ENCODE peak calls at places on chromosomes 3 and 15, in eight cellular contexts. One of them, this sample, is unnamed.

GRCh38 chr15:95298729-95299128 is 1031.8 kb upstream of the NR2F2 start:
- DNase-seq in IMR-90: no peak
- DNase-seq in neuronal stem cell: no peak
- DNase-seq in MM.1S: no peak
- DNase-seq in mammary epithelial cell: no peak
- DNase-seq in CD4-positive, alpha-beta memory T cell: no peak
- DNase-seq in cardiac muscle cell: no peak
- DNase-seq in hepatocyte: no peak
- DNase-seq in this sample: no peak

GRCh38 chr3:133871368-133872090 is 24.2 kb downstream of the RAB6B start:
- DNase-seq in CD4-positive, alpha-beta memory T cell: no peak
- DNase-seq in neuronal stem cell: no peak
- DNase-seq in cardiac muscle cell: no peak
- DNase-seq in MM.1S: no peak
- DNase-seq in IMR-90: no peak
- DNase-seq in hepatocyte: no peak
- DNase-seq in mammary epithelial cell: no peak
- DNase-seq in this sample: no peak

GRCh38 chr3:151813777-151814176 is at the start of gene AADAC:
- DNase-seq in MM.1S: no peak
- DNase-seq in hepatocyte: no peak
- DNase-seq in IMR-90: peak
- DNase-seq in mammary epithelial cell: no peak
- DNase-seq in neuronal stem cell: no peak
- DNase-seq in CD4-positive, alpha-beta memory T cell: no peak
- DNase-seq in cardiac muscle cell: no peak
- DNase-seq in this sample: no peak

GRCh38 chr3:64575211-64575844 is 112.5 kb downstream of the ADAMTS9 start:
- DNase-seq in hepatocyte: peak
- DNase-seq in IMR-90: peak
- DNase-seq in MM.1S: peak
- DNase-seq in mammary epithelial cell: peak
- DNase-seq in CD4-positive, alpha-beta memory T cell: no peak
- DNase-seq in cardiac muscle cell: no peak
- DNase-seq in neuronal stem cell: no peak
- DNase-seq in this sample: no peak

GRCh38 chr3:80677796-80678195 is 910.0 kb upstream of the ROBO1 start:
- DNase-seq in cardiac muscle cell: no peak
- DNase-seq in CD4-positive, alpha-beta memory T cell: no peak
- DNase-seq in MM.1S: no peak
- DNase-seq in mammary epithelial cell: no peak
- DNase-seq in hepatocyte: peak
- DNase-seq in IMR-90: no peak
- DNase-seq in neuronal stem cell: no peak
- DNase-seq in this sample: no peak

GRCh38 chr15:101435761-101436160 is 53.7 kb downstream of the PCSK6 start:
- DNase-seq in IMR-90: no peak
- DNase-seq in cardiac muscle cell: no peak
- DNase-seq in hepatocyte: no peak
- DNase-seq in CD4-positive, alpha-beta memory T cell: no peak
- DNase-seq in MM.1S: no peak
- DNase-seq in mammary epithelial cell: no peak
- DNase-seq in neuronal stem cell: no peak
- DNase-seq in this sample: no peak

GRCh38 chr15:58748787-58749531 is 548 bp downstream of the ADAM10 start:
- DNase-seq in MM.1S: peak
- DNase-seq in cardiac muscle cell: peak
- DNase-seq in hepatocyte: peak
- DNase-seq in neuronal stem cell: peak
- DNase-seq in CD4-positive, alpha-beta memory T cell: peak
- DNase-seq in IMR-90: no peak
- DNase-seq in mammary epithelial cell: peak
- DNase-seq in this sample: no peak

GRCh38 chr15:38229700-38230099 is 22.9 kb upstream of the SPRED1 start:
- DNase-seq in cardiac muscle cell: no peak
- DNase-seq in hepatocyte: no peak
- DNase-seq in mammary epithelial cell: peak
- DNase-seq in MM.1S: no peak
- DNase-seq in CD4-positive, alpha-beta memory T cell: no peak
- DNase-seq in neuronal stem cell: no peak
- DNase-seq in IMR-90: peak
- DNase-seq in this sample: no peak

GRCh38 chr15:70748281-70748747 is 15.0 kb downstream of the UACA start:
- DNase-seq in MM.1S: no peak
- DNase-seq in hepatocyte: no peak
- DNase-seq in cardiac muscle cell: no peak
- DNase-seq in mammary epithelial cell: no peak
- DNase-seq in neuronal stem cell: no peak
- DNase-seq in IMR-90: peak
- DNase-seq in CD4-positive, alpha-beta memory T cell: no peak
- DNase-seq in this sample: no peak

GRCh38 chr3:24272408-24272807 is 222.2 kb downstream of the THRB start:
- DNase-seq in CD4-positive, alpha-beta memory T cell: no peak
- DNase-seq in IMR-90: no peak
- DNase-seq in hepatocyte: no peak
- DNase-seq in mammary epithelial cell: peak
- DNase-seq in neuronal stem cell: no peak
- DNase-seq in MM.1S: no peak
- DNase-seq in cardiac muscle cell: no peak
- DNase-seq in this sample: no peak

GRCh38 chr3:44764248-44764647 is 2.7 kb downstream of the KIF15 start:
- DNase-seq in neuronal stem cell: no peak
- DNase-seq in MM.1S: no peak
- DNase-seq in mammary epithelial cell: no peak
- DNase-seq in IMR-90: no peak
- DNase-seq in hepatocyte: no peak
- DNase-seq in CD4-positive, alpha-beta memory T cell: no peak
- DNase-seq in cardiac muscle cell: no peak
- DNase-seq in this sample: no peak

GRCh38 chr15:56098230-56098899 is 105.0 kb upstream of the NEDD4 start:
- DNase-seq in IMR-90: peak
- DNase-seq in mammary epithelial cell: no peak
- DNase-seq in CD4-positive, alpha-beta memory T cell: no peak
- DNase-seq in MM.1S: no peak
- DNase-seq in neuronal stem cell: no peak
- DNase-seq in cardiac muscle cell: no peak
- DNase-seq in hepatocyte: peak
- DNase-seq in this sample: no peak

GRCh38 chr15:61528590-61528929 is 299.5 kb upstream of the RORA start:
- DNase-seq in MM.1S: no peak
- DNase-seq in cardiac muscle cell: no peak
- DNase-seq in mammary epithelial cell: no peak
- DNase-seq in neuronal stem cell: no peak
- DNase-seq in hepatocyte: no peak
- DNase-seq in CD4-positive, alpha-beta memory T cell: no peak
- DNase-seq in IMR-90: no peak
- DNase-seq in this sample: no peak

GRCh38 chr15:70093070-70093469 is 4.6 kb downstream of the TLE3 start:
- DNase-seq in neuronal stem cell: no peak
- DNase-seq in hepatocyte: no peak
- DNase-seq in IMR-90: no peak
- DNase-seq in CD4-positive, alpha-beta memory T cell: no peak
- DNase-seq in cardiac muscle cell: no peak
- DNase-seq in mammary epithelial cell: no peak
- DNase-seq in MM.1S: no peak
- DNase-seq in this sample: no peak

GRCh38 chr3:126986001-126986400 is 3.1 kb downstream of the PLXNA1 start:
- DNase-seq in cardiac muscle cell: no peak
- DNase-seq in CD4-positive, alpha-beta memory T cell: no peak
- DNase-seq in IMR-90: peak
- DNase-seq in MM.1S: no peak
- DNase-seq in mammary epithelial cell: no peak
- DNase-seq in hepatocyte: peak
- DNase-seq in neuronal stem cell: no peak
- DNase-seq in this sample: no peak

GRCh38 chr3:73563896-73564582 is 60.7 kb downstream of the PDZRN3 start:
- DNase-seq in mammary epithelial cell: peak
- DNase-seq in IMR-90: peak
- DNase-seq in hepatocyte: no peak
- DNase-seq in cardiac muscle cell: no peak
- DNase-seq in neuronal stem cell: no peak
- DNase-seq in MM.1S: peak
- DNase-seq in CD4-positive, alpha-beta memory T cell: no peak
- DNase-seq in this sample: no peak

GRCh38 chr3:144003051-144003450 is 31.4 kb downstream of the DIPK2A start:
- DNase-seq in mammary epithelial cell: no peak
- DNase-seq in cardiac muscle cell: no peak
- DNase-seq in CD4-positive, alpha-beta memory T cell: no peak
- DNase-seq in hepatocyte: no peak
- DNase-seq in MM.1S: no peak
- DNase-seq in neuronal stem cell: no peak
- DNase-seq in IMR-90: no peak
- DNase-seq in this sample: no peak

GRCh38 chr3:45968706-45969105 is 25.4 kb downstream of the CXCR6 start:
- DNase-seq in MM.1S: no peak
- DNase-seq in hepatocyte: peak
- DNase-seq in CD4-positive, alpha-beta memory T cell: no peak
- DNase-seq in neuronal stem cell: no peak
- DNase-seq in IMR-90: peak
- DNase-seq in cardiac muscle cell: no peak
- DNase-seq in mammary epithelial cell: peak
- DNase-seq in this sample: no peak

GRCh38 chr3:156892701-156893100 is 66.5 kb downstream of the LEKR1 start:
- DNase-seq in CD4-positive, alpha-beta memory T cell: no peak
- DNase-seq in MM.1S: no peak
- DNase-seq in neuronal stem cell: no peak
- DNase-seq in mammary epithelial cell: peak
- DNase-seq in IMR-90: peak
- DNase-seq in hepatocyte: no peak
- DNase-seq in cardiac muscle cell: no peak
- DNase-seq in this sample: peak

GRCh38 chr3:156888576-156888975 is 62.4 kb downstream of the LEKR1 start:
- DNase-seq in cardiac muscle cell: no peak
- DNase-seq in MM.1S: no peak
- DNase-seq in CD4-positive, alpha-beta memory T cell: no peak
- DNase-seq in IMR-90: no peak
- DNase-seq in neuronal stem cell: no peak
- DNase-seq in hepatocyte: no peak
- DNase-seq in mammary epithelial cell: no peak
- DNase-seq in this sample: no peak
- H3K27ac ChIP-seq in cardiac muscle cell: no peak
- H3K27ac ChIP-seq in MM.1S: no peak
- H3K27ac ChIP-seq in CD4-positive, alpha-beta memory T cell: no peak
- H3K27ac ChIP-seq in IMR-90: no peak
- H3K27ac ChIP-seq in neuronal stem cell: no peak
- H3K27ac ChIP-seq in hepatocyte: no peak
- H3K27ac ChIP-seq in mammary epithelial cell: no peak
- H3K27ac ChIP-seq in this sample: no peak

DNA sequence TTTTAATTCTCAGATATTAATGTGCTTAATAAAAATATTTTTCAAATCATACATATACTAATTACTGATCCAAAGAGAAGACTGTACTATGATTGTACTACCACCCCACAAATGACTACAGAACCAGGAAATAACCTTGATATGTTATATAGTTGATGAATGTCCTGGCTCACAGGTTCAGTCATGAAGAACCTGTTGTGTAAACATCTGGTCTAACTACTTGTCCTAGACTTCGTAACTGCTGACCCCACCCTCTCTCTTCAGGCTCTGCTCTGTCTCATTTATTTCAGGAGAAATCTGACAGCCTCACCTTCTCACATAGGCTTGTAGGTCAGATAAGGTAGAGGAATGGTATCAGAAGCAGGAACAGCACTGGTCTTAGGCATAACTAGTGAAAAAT is 14.7 kb upstream of the CSTA start:
- DNase-seq in cardiac muscle cell: no peak
- DNase-seq in mammary epithelial cell: peak
- DNase-seq in IMR-90: no peak
- DNase-seq in CD4-positive, alpha-beta memory T cell: no peak
- DNase-seq in neuronal stem cell: no peak
- DNase-seq in MM.1S: no peak
- DNase-seq in hepatocyte: peak
- DNase-seq in this sample: peak
- H3K27ac ChIP-seq in cardiac muscle cell: no peak
- H3K27ac ChIP-seq in mammary epithelial cell: no peak
- H3K27ac ChIP-seq in IMR-90: no peak
- H3K27ac ChIP-seq in CD4-positive, alpha-beta memory T cell: no peak
- H3K27ac ChIP-seq in neuronal stem cell: no peak
- H3K27ac ChIP-seq in MM.1S: no peak
- H3K27ac ChIP-seq in hepatocyte: no peak
- H3K27ac ChIP-seq in this sample: peak

DNA sequence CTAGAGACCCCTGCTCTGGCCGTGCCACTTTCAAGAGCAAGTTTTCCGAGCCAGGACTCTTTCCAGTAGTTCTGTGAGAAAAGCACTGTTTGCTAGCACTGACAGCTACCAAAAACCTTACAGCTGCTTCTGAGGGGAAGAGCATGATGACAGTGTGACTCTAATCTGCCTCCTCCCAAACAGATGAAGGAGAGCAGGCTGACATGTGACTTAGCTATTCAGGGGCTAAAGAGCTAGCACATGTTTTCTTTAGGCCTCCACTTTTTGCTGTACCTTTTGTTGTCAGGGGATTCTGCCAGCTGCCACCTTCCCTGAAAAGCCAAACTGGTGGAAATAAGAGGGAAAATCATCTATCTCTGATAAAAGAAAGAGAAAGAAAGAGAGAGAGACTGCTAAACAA is 17.3 kb downstream of the POPDC2 start:
- DNase-seq in neuronal stem cell: no peak
- DNase-seq in CD4-positive, alpha-beta memory T cell: no peak
- DNase-seq in cardiac muscle cell: no peak
- DNase-seq in IMR-90: peak
- DNase-seq in MM.1S: peak
- DNase-seq in mammary epithelial cell: no peak
- DNase-seq in hepatocyte: no peak
- DNase-seq in this sample: no peak
- H3K27ac ChIP-seq in neuronal stem cell: no peak
- H3K27ac ChIP-seq in CD4-positive, alpha-beta memory T cell: no peak
- H3K27ac ChIP-seq in cardiac muscle cell: peak
- H3K27ac ChIP-seq in IMR-90: no peak
- H3K27ac ChIP-seq in MM.1S: peak
- H3K27ac ChIP-seq in mammary epithelial cell: no peak
- H3K27ac ChIP-seq in hepatocyte: peak
- H3K27ac ChIP-seq in this sample: peak

DNA sequence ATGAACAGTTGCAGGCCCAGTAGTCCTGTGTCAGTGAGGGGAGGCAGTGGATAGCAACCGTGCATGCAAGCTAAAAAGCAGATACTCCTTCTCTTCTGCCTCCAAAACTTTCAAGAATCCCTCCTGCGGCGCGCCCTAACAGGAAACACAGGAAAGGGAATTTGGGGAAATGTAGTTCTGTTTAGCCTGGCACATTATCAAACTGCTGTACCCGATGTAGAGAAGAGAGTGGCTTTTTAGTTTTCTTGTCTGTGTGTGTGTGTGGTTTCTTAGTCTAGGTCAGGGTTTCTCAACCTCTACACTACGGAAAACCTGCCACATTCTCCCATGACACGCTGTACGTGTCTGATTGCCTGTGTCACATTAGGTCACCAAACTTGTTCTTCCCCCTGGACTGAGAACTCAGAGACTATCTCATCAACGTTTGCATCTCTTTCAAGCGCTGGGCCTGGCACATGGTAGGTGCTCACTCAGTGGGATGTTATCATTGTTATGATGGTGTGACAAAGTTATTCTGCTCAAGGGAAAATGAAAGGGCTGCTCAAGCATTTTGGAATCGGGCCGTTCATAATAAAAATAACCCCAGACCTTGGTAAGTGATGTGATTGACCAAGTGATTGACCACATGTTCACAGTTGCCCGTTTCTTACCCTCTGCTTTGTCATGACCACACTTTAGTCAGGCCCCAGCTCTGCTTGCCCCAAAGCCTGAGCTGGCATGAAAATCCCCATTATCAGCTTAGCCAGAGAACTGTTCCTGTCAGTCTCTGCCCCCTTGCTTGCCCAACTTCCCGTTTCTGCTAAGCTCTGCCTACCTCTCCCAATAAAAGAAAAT is 33.2 kb downstream of the TM4SF4 start:
- DNase-seq in IMR-90: no peak
- DNase-seq in mammary epithelial cell: peak
- DNase-seq in CD4-positive, alpha-beta memory T cell: no peak
- DNase-seq in MM.1S: no peak
- DNase-seq in neuronal stem cell: no peak
- DNase-seq in cardiac muscle cell: no peak
- DNase-seq in hepatocyte: no peak
- DNase-seq in this sample: no peak
- H3K27ac ChIP-seq in IMR-90: peak
- H3K27ac ChIP-seq in mammary epithelial cell: no peak
- H3K27ac ChIP-seq in CD4-positive, alpha-beta memory T cell: no peak
- H3K27ac ChIP-seq in MM.1S: no peak
- H3K27ac ChIP-seq in neuronal stem cell: no peak
- H3K27ac ChIP-seq in cardiac muscle cell: no peak
- H3K27ac ChIP-seq in hepatocyte: no peak
- H3K27ac ChIP-seq in this sample: no peak